ENCODE peak calls at places on chromosomes 12 and 14, in six cellular contexts. A is heart right ventricle, P is kidney epithelial cell, U is lung, J is PC-3, D is neural progenitor cell. G is an unnamed sample.

GRCh38 chr14:39266589-39266870 is 32.8 kb downstream of the MIA2 start:
- DNase-seq in A (no peak), J (no peak), U (peak), P (no peak), D (no peak), G (peak)

GRCh38 chr12:121530600-121531355 is 50.0 kb downstream of the KDM2B start:
- DNase-seq in U (peak), A (peak), P (peak), D (no peak), J (peak), G (no peak)

GRCh38 chr12:116441292-116441691 is 117.9 kb upstream of the MAP1LC3B2 start:
- DNase-seq in A (no peak), U (no peak), J (no peak), D (no peak), P (no peak), G (no peak)

GRCh38 chr12:51090705-51091229 is 7.4 kb upstream of the CSRNP2 start:
- DNase-seq in U (no peak), D (no peak), J (no peak), A (no peak), P (no peak), G (no peak)

GRCh38 chr14:70188608-70189540 is at the start of gene SLC8A3:
- DNase-seq in A (no peak), D (peak), J (no peak), P (peak), U (no peak), G (peak)

GRCh38 chr12:93825501-93825888 is 148.3 kb downstream of the CRADD start:
- DNase-seq in J (no peak), U (no peak), A (no peak), D (no peak), P (no peak), G (no peak)

GRCh38 chr14:90654831-90655276 is 161.4 kb downstream of the TTC7B start:
- DNase-seq in D (no peak), J (no peak), A (no peak), P (no peak), U (no peak), G (peak)

GRCh38 chr12:49953146-49953545 is 2.6 kb downstream of the AQP2 start:
- DNase-seq in D (no peak), P (no peak), A (no peak), U (no peak), J (no peak), G (no peak)

GRCh38 chr12:113473400-113473799 is 1.7 kb upstream of the LHX5 start:
- DNase-seq in D (no peak), J (no peak), U (no peak), A (no peak), P (no peak), G (no peak)
- H3K4me3 ChIP-seq in D (peak), J (no peak), U (no peak), A (no peak), P (no peak), G (no peak)

DNA sequence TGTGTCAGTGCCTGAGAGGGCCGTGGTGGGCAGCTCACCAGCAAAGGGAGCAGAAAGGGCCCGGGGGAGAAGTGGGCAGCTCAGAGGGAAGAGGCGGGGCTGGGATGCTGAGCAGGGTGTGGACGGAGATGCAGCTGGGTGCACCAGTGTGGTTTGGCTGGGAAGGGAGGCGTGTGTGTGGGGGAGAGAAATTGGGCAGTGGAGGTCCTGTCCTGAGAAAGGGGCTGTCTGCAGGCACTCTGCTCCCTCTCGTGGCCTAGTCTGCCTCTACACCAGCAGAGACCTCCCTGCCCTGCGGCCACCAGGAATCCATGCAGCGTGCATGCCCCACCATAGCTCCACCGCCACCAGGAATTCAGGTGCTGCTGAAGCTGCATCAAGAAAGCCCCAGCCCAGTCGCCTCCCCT is 6.4 kb downstream of the TMEM121 start:
- DNase-seq in D (peak), J (no peak), A (no peak), U (no peak), P (no peak), G (no peak)
- TF ChIP-seq CTCF in D (peak), J (no peak), A (no peak), U (no peak), P (peak), G (peak)

GRCh38 chr14:94128216-94128839 is 1.1 kb downstream of the IFI27L2 start:
- DNase-seq in U (no peak), P (no peak), A (no peak), D (no peak), J (no peak), G (no peak)
- H3K4me3 ChIP-seq in U (no peak), P (no peak), A (no peak), D (peak), J (no peak), G (no peak)

GRCh38 chr12:25557830-25558436 is 4.8 kb upstream of the LMNTD1 start:
- DNase-seq in U (no peak), D (peak), J (peak), P (no peak), A (no peak), G (peak)
- TF ChIP-seq CTCF in U (peak), D (peak), J (peak), P (peak), A (no peak), G (peak)

DNA sequence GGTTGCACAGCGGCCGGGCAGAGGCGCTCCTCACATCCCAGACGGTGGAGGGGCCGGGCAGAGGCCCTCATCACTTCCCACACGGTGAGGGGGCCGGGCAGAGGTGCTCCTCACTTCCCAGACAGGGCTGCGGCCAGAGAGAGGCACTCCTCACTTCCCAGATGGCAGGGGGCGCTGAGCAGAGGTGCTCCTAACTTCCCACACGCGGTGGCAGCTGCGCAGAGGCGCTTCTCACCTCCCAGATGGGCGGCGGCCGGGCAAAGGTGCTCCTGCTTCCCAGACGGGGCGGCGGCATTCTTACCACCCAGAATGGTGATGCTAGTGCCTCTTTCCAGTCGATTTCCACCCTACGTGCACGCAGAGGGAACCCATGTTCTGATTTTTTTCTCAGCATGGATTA is 304.4 kb downstream of the RGS6 start:
- DNase-seq in U (no peak), J (no peak), P (no peak), D (no peak), A (no peak), G (no peak)
- H3K4me3 ChIP-seq in U (no peak), J (no peak), P (no peak), D (no peak), A (no peak), G (no peak)